ENCODE peak calls at places on chromosomes 1 and 21, in eight cellular contexts. M is CD8-positive, alpha-beta T cell; K is psoas muscle; E is heart left ventricle; D is mucosa of descending colon; G is GM10248; P is foreskin fibroblast; F is lower lobe of right lung. Q is an unnamed sample.

GRCh38 chr1:209743145-209743482 is 12.7 kb upstream of the TRAF3IP3 start:
- DNase-seq in G (no peak), K (peak; percentile 66), M (no peak), F (no peak), E (peak; percentile 38), D (no peak), P (peak; percentile 76), Q (no peak)

GRCh38 chr1:241079459-241079858 is 277.5 kb downstream of the RGS7 start:
- DNase-seq in G (no peak), M (no peak), D (no peak), K (no peak), F (no peak), P (no peak), E (no peak), Q (no peak)

GRCh38 chr1:211549092-211549749 is 29.7 kb downstream of the SLC30A1 start:
- DNase-seq in M (no peak), E (no peak), F (no peak), P (no peak), D (no peak), K (no peak), G (no peak), Q (no peak)

GRCh38 chr21:14773777-14774345 is 227.7 kb upstream of the SAMSN1 start:
- DNase-seq in F (peak; percentile 62), G (peak; percentile 21), M (peak; percentile 5), D (peak; percentile 94), K (peak; percentile 20), E (peak; percentile 11), P (no peak), Q (no peak)

GRCh38 chr1:176196728-176197127 is 10.4 kb downstream of the COP1 start:
- DNase-seq in M (no peak), F (no peak), G (no peak), P (no peak), K (no peak), E (no peak), D (no peak), Q (no peak)

GRCh38 chr1:233188061-233188460 is 107.5 kb downstream of the PCNX2 start:
- DNase-seq in P (no peak), D (no peak), M (no peak), E (no peak), F (no peak), G (no peak), K (no peak), Q (no peak)

GRCh38 chr1:2787163-2787911 is 14.2 kb downstream of the TTC34 start:
- DNase-seq in G (no peak), K (peak; percentile 2), M (no peak), F (peak; percentile 34), D (no peak), P (no peak), E (no peak), Q (peak; percentile 15)

GRCh38 chr1:42176902-42177519 is 12.5 kb upstream of the GUCA2A start:
- DNase-seq in K (no peak), F (no peak), G (peak; percentile 63), D (peak; percentile 39), P (peak; percentile 62), E (no peak), M (no peak), Q (no peak)

GRCh38 chr21:33848252-33848953 is 67.2 kb downstream of the ATP5PO start:
- DNase-seq in G (no peak), F (no peak), P (no peak), E (no peak), D (peak; percentile 28), M (no peak), K (no peak), Q (no peak)

GRCh38 chr1:210726621-210727020 is 397.9 kb downstream of the HHAT start:
- DNase-seq in F (no peak), D (peak; percentile 62), P (peak; percentile 6), M (no peak), K (no peak), E (no peak), G (no peak), Q (no peak)

GRCh38 chr1:244836135-244836521 is 670 bp downstream of the COX20 start:
- DNase-seq in E (no peak), P (peak; percentile 64), F (no peak), D (no peak), K (no peak), M (no peak), G (no peak), Q (no peak)

GRCh38 chr1:64471724-64472276 is 1.9 kb downstream of the CACHD1 start:
- DNase-seq in F (no peak), K (no peak), D (no peak), M (no peak), P (peak; percentile 70), E (no peak), G (no peak), Q (no peak)

GRCh38 chr1:41726899-41727748 is 191.6 kb downstream of the HIVEP3 start:
- DNase-seq in G (peak; percentile 74), E (peak; percentile 79), K (peak; percentile 62), F (peak; percentile 88), P (no peak), M (no peak), D (peak; percentile 49), Q (peak; percentile 59)

GRCh38 chr1:222706815-222707214 is 5.5 kb downstream of the AIDA start:
- DNase-seq in G (no peak), E (no peak), P (no peak), D (no peak), F (no peak), K (no peak), M (no peak), Q (no peak)

DNA sequence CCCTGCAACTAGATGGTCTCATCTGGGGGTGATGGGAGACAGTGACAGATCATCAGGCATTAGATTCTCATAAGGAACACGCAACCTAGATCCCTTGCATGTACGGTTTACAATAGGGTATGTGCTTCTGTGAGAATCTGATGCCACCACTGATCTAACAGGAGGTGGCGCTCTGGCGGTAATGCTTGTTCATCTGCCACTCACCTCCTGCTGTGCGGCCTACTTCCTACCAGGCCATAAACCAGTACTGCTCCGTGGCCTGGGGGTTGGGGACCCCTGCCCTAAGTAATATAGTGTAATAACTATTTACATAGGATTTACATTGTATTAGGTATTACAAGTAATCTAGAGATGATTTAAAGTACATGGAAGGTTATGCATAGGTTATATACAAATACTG is 134.9 kb downstream of the CLEC20A start:
- DNase-seq in E (no peak), D (no peak), F (no peak), K (no peak), G (no peak), P (no peak), M (no peak), Q (no peak)
- TF ChIP-seq CTCF in E (no peak), D (no peak), F (no peak), K (no peak), G (no peak), P (no peak), M (no peak), Q (no peak)

GRCh38 chr1:184244962-184245361 is 141.9 kb upstream of the C1orf21 start:
- DNase-seq in K (no peak), P (no peak), F (no peak), M (no peak), E (no peak), G (no peak), D (no peak), Q (no peak)

GRCh38 chr1:184241446-184241845 is 145.4 kb upstream of the C1orf21 start:
- DNase-seq in K (no peak), F (no peak), G (no peak), M (no peak), D (no peak), P (no peak), E (no peak), Q (no peak)

GRCh38 chr1:184237588-184237987 is 149.2 kb upstream of the C1orf21 start:
- DNase-seq in E (no peak), P (no peak), G (no peak), M (no peak), K (no peak), D (no peak), F (no peak), Q (no peak)

DNA sequence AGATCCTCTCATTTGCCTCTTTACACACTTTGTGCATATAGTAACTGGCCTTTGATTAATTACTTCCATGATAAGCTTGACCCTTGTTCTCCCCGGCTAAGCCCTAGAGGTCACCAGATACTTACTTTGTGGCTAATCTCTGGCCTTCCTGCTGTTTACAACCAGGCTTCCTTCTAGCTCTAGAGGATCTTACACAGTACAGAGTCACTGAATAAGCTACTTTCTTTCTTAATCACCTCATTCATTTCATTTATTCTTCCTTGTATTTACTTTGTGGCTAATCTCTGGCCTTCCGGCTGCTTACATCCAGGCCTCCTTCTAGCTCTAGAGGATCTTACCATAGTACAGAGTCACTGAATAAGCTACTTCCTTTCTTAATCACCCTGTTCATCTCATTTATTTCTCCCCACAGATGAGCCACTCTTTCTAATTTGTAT is 144.3 kb upstream of the C1orf21 start:
- DNase-seq in P (peak; percentile 57), M (no peak), G (no peak), E (peak; percentile 19), F (no peak), K (no peak), D (peak; percentile 27), Q (no peak)
- TF ChIP-seq CTCF in P (no peak), M (no peak), G (no peak), E (peak; percentile 28), F (peak; percentile 36), K (peak; percentile 37), D (no peak), Q (no peak)

GRCh38 chr1:53992085-53992874 is 25.7 kb downstream of the LDLRAD1 start:
- DNase-seq in G (no peak), M (no peak), F (no peak), D (no peak), E (no peak), P (peak; percentile 35), K (no peak), Q (no peak)
- TF ChIP-seq CTCF in G (peak; percentile 3), M (no peak), F (no peak), D (no peak), E (peak; percentile 31), P (no peak), K (no peak), Q (no peak)

GRCh38 chr21:39063517-39063916 is 119.7 kb downstream of the PSMG1 start:
- DNase-seq in P (no peak), K (no peak), F (no peak), E (no peak), G (no peak), D (no peak), M (no peak), Q (no peak)

GRCh38 chr21:39062196-39062900 is 120.9 kb downstream of the PSMG1 start:
- DNase-seq in M (no peak), D (no peak), K (no peak), G (no peak), P (no peak), F (no peak), E (no peak), Q (no peak)

GRCh38 chr21:39064325-39065012 is 118.8 kb downstream of the PSMG1 start:
- DNase-seq in M (no peak), D (no peak), F (no peak), K (no peak), P (no peak), G (no peak), E (no peak), Q (no peak)

GRCh38 chr21:39066829-39067785 is 116.1 kb downstream of the PSMG1 start:
- DNase-seq in G (no peak), E (no peak), M (no peak), K (no peak), F (no peak), P (no peak), D (no peak), Q (no peak)

DNA sequence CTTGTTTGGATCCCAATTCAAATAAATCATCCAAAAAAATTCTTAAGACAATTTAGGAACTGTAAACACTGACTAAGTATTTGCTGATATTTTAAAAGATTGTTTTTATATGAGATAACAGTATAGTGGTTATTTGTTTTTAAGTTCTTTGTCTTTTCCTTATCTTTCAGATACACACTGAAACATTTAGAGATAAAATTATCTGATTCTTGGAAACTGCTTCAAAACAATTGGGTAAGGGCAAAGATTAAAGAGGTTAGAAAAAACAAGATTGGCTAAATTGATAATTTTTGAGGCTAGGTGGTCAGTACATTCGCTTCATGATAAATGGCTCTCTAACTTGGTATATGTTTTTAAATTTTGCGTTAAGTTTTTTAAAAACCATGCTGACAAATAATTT is 117.3 kb downstream of the PSMG1 start:
- DNase-seq in F (no peak), K (no peak), G (no peak), E (no peak), P (no peak), M (no peak), D (no peak), Q (no peak)
- TF ChIP-seq CTCF in F (no peak), K (no peak), G (no peak), E (no peak), P (no peak), M (no peak), D (no peak), Q (no peak)